ENCODE peak calls at places on chromosomes 16 and 17, in eight cellular contexts. E is GM23338; P is tibial nerve; G is cardiac muscle cell; Z is CD8-positive, alpha-beta memory T cell; N is tibial artery; H is SJSA1; V is transverse colon. F is an unnamed sample. For H3K27me3 and H3K4me1, the result is how much of the 10 kb centered on the place peaks cover.

GRCh38 chr16:14179116-14179515 is 108.0 kb downstream of the MRTFB start:
- DNase-seq in E (no peak), H (no peak), G (no peak), V (no peak), Z (no peak), N (no peak), P (no peak), F (no peak)

GRCh38 chr17:72618018-72618509 is 474.4 kb downstream of the SLC39A11 start:
- DNase-seq in Z (peak), P (no peak), N (no peak), G (peak), E (no peak), V (peak), H (no peak), F (peak)

GRCh38 chr17:61072648-61073047 is 327.0 kb upstream of the TBX2 start:
- DNase-seq in G (no peak), V (no peak), H (no peak), P (no peak), Z (no peak), E (peak), N (no peak), F (no peak)

GRCh38 chr16:53220585-53220984 is 165.8 kb downstream of the CHD9 start:
- DNase-seq in H (no peak), N (no peak), G (peak), V (no peak), Z (no peak), P (no peak), E (peak), F (no peak)

GRCh38 chr17:80388601-80389000 is 26.4 kb upstream of the ENDOV start:
- DNase-seq in E (no peak), P (no peak), Z (no peak), H (no peak), G (no peak), V (no peak), N (no peak), F (no peak)

GRCh38 chr16:59880626-59881025 is 1146.5 kb upstream of the GOT2 start:
- DNase-seq in E (no peak), H (no peak), N (no peak), Z (no peak), V (no peak), P (no peak), G (no peak), F (no peak)

GRCh38 chr16:60181542-60181941 is 1447.4 kb upstream of the GOT2 start:
- DNase-seq in V (no peak), Z (no peak), G (no peak), H (no peak), E (no peak), P (no peak), N (no peak), F (no peak)

GRCh38 chr16:46866286-46866685 is 17.9 kb upstream of the GPT2 start:
- DNase-seq in H (no peak), P (no peak), V (no peak), G (no peak), Z (no peak), N (no peak), E (no peak), F (no peak)

GRCh38 chr16:50558913-50559312 is 10.7 kb downstream of the NKD1 start:
- DNase-seq in Z (no peak), G (no peak), E (no peak), V (no peak), P (no peak), N (no peak), H (no peak), F (no peak)

GRCh38 chr17:80168371-80168770 is 1.5 kb upstream of the CARD14 start:
- DNase-seq in G (no peak), P (no peak), H (no peak), V (no peak), Z (no peak), E (no peak), N (no peak), F (no peak)

GRCh38 chr17:30570191-30570590 is 93.0 kb downstream of the GOSR1 start:
- DNase-seq in V (no peak), H (no peak), Z (no peak), E (no peak), P (no peak), G (no peak), N (no peak), F (no peak)

GRCh38 chr17:55283256-55283965 is 18.7 kb downstream of the HLF start:
- DNase-seq in V (no peak), E (no peak), H (no peak), G (no peak), N (no peak), Z (no peak), P (no peak), F (no peak)

GRCh38 chr17:79971651-79972050 is 64.0 kb downstream of the TBC1D16 start:
- DNase-seq in N (no peak), H (peak), G (no peak), P (no peak), E (no peak), Z (peak), V (no peak), F (no peak)

GRCh38 chr17:47013341-47013740 is 34.3 kb upstream of the RPRML start:
- DNase-seq in N (no peak), V (no peak), P (no peak), G (no peak), Z (no peak), E (no peak), H (no peak), F (no peak)

GRCh38 chr17:27384261-27384701 is 72.0 kb upstream of the KSR1 start:
- DNase-seq in N (peak), E (no peak), G (no peak), P (no peak), H (peak), Z (no peak), V (peak), F (no peak)

GRCh38 chr17:1365445-1366039 is 34.5 kb downstream of the YWHAE start:
- DNase-seq in N (peak), P (peak), Z (peak), G (peak), H (peak), V (peak), E (peak), F (peak)

GRCh38 chr17:31448467-31449077 is 57.1 kb downstream of the RAB11FIP4 start:
- DNase-seq in P (no peak), G (no peak), N (no peak), V (no peak), Z (no peak), E (no peak), H (no peak), F (no peak)

GRCh38 chr17:51914613-51915012 is 243.9 kb downstream of the CA10 start:
- DNase-seq in N (no peak), V (no peak), G (no peak), Z (no peak), H (no peak), P (no peak), E (no peak), F (no peak)

GRCh38 chr17:7809086-7809790 is 24.8 kb upstream of the KDM6B start:
- DNase-seq in P (no peak), E (no peak), H (no peak), V (no peak), Z (no peak), G (no peak), N (no peak), F (no peak)

GRCh38 chr17:50029185-50029584 is 26.7 kb upstream of the ITGA3 start:
- DNase-seq in Z (no peak), P (no peak), V (no peak), E (no peak), H (no peak), N (no peak), G (no peak), F (no peak)

GRCh38 chr17:45852535-45853297 is 8.0 kb downstream of the SPPL2C start:
- DNase-seq in H (peak), Z (peak), V (peak), G (peak), N (peak), E (peak), P (peak), F (peak)

GRCh38 chr17:7577327-7578199 is 1.9 kb upstream of the CD68 start:
- DNase-seq in N (no peak), H (no peak), G (no peak), Z (no peak), P (no peak), V (no peak), E (no peak), F (no peak)

DNA sequence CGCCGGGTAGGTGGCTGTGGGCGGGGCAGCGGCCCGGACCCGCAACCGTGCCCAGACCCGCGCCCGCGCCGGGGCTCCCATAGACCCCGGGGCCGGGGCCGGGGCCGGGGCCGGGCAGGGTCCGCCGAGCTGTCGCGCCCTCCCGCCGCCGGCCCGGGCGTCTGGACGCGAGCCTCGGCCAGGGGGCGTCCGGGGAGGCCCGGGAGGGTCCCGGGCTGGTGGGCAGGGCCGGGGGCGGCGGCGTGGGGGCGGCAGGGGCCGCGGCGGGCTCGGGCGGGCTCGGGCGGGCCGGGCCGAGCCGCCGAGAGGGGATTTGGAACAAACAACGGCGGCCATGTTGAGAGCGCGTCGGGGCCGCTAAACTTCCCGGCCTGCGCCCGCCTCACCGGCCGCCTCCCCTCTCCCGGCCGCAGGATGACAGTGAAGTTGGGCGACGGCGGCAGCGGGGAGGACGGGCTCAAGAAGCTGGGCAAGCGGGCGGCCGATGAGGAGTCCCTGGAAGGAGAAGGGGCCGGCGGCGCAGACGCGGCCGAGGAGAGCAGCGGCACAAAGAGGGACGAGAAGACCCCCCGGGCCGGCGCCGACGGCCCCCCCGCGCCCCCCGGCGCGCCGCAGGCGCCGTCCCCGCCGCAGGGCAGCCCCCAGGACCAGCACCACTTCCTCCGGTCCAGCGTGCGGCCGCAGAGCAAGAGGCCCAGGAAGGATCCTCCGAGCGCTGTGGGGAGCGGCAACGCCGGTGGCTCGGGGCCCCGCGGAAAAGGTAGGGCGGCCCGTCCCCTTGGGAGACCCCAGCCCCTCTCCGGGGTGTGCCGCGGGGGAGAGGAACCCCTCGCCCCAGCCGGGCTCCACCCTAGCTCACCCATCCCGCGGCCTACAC is 2.3 kb downstream of the CRAMP1 start:
- DNase-seq in H (no peak), G (peak), P (no peak), E (peak), V (peak), Z (no peak), N (no peak), F (peak)
- H3K27me3 ChIP-seq in H (under half), G (under half), P (under half), E (under half), V (under half), Z (under half), N (under half), F (under half)

DNA sequence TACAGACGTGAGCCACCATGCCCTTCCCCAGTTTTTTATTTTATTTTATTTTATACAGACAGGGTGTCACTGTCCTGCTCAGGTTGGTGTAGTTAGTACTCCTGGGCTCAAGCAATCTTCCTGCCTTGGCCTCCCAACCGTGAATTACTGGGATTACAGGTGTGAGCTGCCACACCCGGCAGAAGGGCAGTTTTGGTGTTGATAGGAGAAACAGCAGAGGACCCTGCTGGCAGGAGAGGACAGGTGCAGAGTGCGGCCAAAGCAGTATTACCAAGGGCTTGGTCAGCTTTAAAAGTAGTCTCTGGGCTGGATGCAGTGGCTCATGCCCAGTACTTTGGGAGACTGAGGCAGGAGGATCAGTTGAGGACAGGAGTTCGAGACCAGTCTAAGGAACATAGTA is 22.9 kb downstream of the FOXK2 start:
- DNase-seq in Z (no peak), P (no peak), E (no peak), N (no peak), H (no peak), G (no peak), V (no peak), F (no peak)
- H3K4me1 ChIP-seq in Z (under half), P (under half), E (under half), N (under half), H (under half), G (under half), V (under half), F (under half)

GRCh38 chr17:38562215-38562569 is 43.6 kb downstream of the SRCIN1 start:
- DNase-seq in N (no peak), H (no peak), G (no peak), V (no peak), E (no peak), Z (no peak), P (no peak), F (no peak)
- H3K27me3 ChIP-seq in N (under half), H (half or more), G (half or more), V (half or more), E (half or more), Z (half or more), P (under half), F (under half)

GRCh38 chr17:16418684-16419066 is 3.3 kb downstream of the TRPV2 start:
- DNase-seq in H (no peak), G (no peak), Z (peak), E (no peak), N (no peak), V (no peak), P (no peak), F (no peak)
- H3K4me1 ChIP-seq in H (under half), G (under half), Z (half or more), E (under half), N (under half), V (under half), P (under half), F (under half)

GRCh38 chr17:37555386-37555785 is 53.8 kb downstream of the SYNRG start:
- DNase-seq in H (no peak), E (no peak), Z (no peak), G (no peak), V (no peak), P (no peak), N (no peak), F (no peak)

GRCh38 chr17:37558299-37558698 is 50.9 kb downstream of the SYNRG start:
- DNase-seq in H (no peak), P (no peak), G (no peak), V (no peak), N (no peak), Z (no peak), E (no peak), F (no peak)

GRCh38 chr17:37551788-37552187 is 57.4 kb downstream of the SYNRG start:
- DNase-seq in N (no peak), V (no peak), H (no peak), Z (no peak), G (no peak), P (no peak), E (no peak), F (no peak)

GRCh38 chr17:37557482-37557881 is 51.7 kb downstream of the SYNRG start:
- DNase-seq in Z (no peak), P (no peak), E (no peak), G (no peak), N (no peak), V (no peak), H (no peak), F (no peak)

DNA sequence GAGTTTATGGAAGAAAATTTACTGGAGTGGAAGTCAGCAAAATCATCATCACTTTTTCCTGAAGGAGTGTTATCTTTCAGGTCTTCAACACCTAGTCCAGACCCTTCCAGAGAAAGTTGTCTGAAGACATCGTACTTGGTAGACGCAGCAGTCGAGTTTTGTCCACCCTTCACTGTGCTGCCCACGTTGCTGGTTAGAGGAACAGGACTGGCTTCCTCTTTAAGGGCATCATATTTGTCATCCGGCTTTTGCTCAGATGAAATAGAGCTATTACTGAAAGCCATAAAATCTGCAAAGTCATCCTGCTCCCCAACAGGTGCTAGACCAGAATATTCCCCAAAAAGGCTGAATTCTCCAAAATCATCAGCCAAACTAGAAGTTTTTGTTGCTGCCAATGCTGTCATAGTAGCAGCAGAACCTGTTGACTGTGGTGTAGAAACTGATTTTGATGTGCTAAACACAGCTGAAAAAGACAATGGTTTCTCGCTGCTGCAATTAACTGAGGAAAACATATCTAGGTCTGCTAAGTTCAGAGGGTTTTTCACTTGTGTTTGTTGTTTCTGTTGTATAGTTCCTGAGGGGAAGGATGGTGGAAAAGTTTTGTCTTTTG is 55.8 kb downstream of the SYNRG start:
- DNase-seq in H (no peak), P (no peak), Z (no peak), V (no peak), G (no peak), N (no peak), E (no peak), F (no peak)
- H3K27me3 ChIP-seq in H (under half), P (under half), Z (under half), V (under half), G (under half), N (under half), E (under half), F (under half)

GRCh38 chr17:48555183-48555615 is 10.3 kb upstream of the HOXB2 start:
- DNase-seq in P (no peak), N (no peak), H (no peak), E (no peak), G (peak), Z (peak), V (no peak), F (no peak)
- H3K4me1 ChIP-seq in P (under half), N (under half), H (under half), E (half or more), G (half or more), Z (under half), V (under half), F (under half)

GRCh38 chr16:12393208-12393607 is 410.5 kb downstream of the CPPED1 start:
- DNase-seq in P (no peak), G (no peak), V (no peak), N (no peak), E (no peak), H (no peak), Z (no peak), F (no peak)
- H3K27me3 ChIP-seq in P (under half), G (under half), V (under half), N (under half), E (under half), H (under half), Z (under half), F (under half)